ENCODE peak calls at places on chromosomes 5 and 9, in nine cellular contexts. O is CD8-positive, alpha-beta memory T cell; H is activated effector memory CD4-positive, alpha-beta T cell treated with anti-CD3 and anti-CD28 coated beads, Interleukin-2, amount 50 U/mL, for 16 hours; F is GM04504; A is small intestine; Y is stimulated activated CD4-positive, alpha-beta T cell treated with anti-CD3 and anti-CD28 coated beads, Interleukin-1b, Interleukin-23, amount 100 ng/mL, for 24 hours; S is lung microvascular endothelial cell; I is HFFc6; J is head of caudate nucleus. W is an unnamed sample.

GRCh38 chr9:110555971-110556370 is 23.6 kb downstream of the SVEP1 start:
- DNase-seq in O (no peak), H (no peak), F (peak), A (peak), Y (no peak), S (peak), I (peak), J (no peak), W (no peak)

GRCh38 chr9:121706149-121706548 is 54.7 kb downstream of the DAB2IP start:
- DNase-seq in O (no peak), H (no peak), F (no peak), A (no peak), Y (no peak), S (no peak), I (no peak), J (no peak), W (no peak)

GRCh38 chr5:143955140-143955539 is 143.2 kb downstream of the HMHB1 start:
- DNase-seq in O (no peak), H (no peak), F (no peak), A (no peak), Y (no peak), S (no peak), I (no peak), J (no peak), W (no peak)

GRCh38 chr5:181189962-181190710 is 14.9 kb downstream of the TRIM7 start:
- DNase-seq in O (no peak), H (peak), F (no peak), A (peak), Y (no peak), S (peak), I (no peak), J (no peak), W (no peak)

GRCh38 chr9:35908484-35909125 is 685 bp upstream of the SPAAR start:
- DNase-seq in O (no peak), H (no peak), F (no peak), A (peak), Y (no peak), S (no peak), I (no peak), J (no peak), W (no peak)

GRCh38 chr5:141960018-141960417 is 2.0 kb upstream of the PCDH12 start:
- DNase-seq in O (no peak), H (no peak), F (no peak), A (no peak), Y (no peak), S (peak), I (no peak), J (no peak), W (no peak)

GRCh38 chr9:124281934-124282351 is 24.2 kb downstream of the NEK6 start:
- DNase-seq in O (no peak), H (no peak), F (no peak), A (peak), Y (no peak), S (no peak), I (no peak), J (peak), W (no peak)

GRCh38 chr9:95023217-95024003 is 294.1 kb downstream of the FANCC start:
- DNase-seq in O (no peak), H (no peak), F (peak), A (no peak), Y (no peak), S (peak), I (peak), J (no peak), W (no peak)

GRCh38 chr9:93682155-93682968 is 106.0 kb downstream of the PHF2 start:
- DNase-seq in O (peak), H (peak), F (peak), A (peak), Y (peak), S (peak), I (peak), J (peak), W (peak)

GRCh38 chr9:34380034-34380510 is 3.4 kb upstream of the MYORG start:
- DNase-seq in O (no peak), H (no peak), F (no peak), A (peak), Y (no peak), S (no peak), I (no peak), J (no peak), W (no peak)

GRCh38 chr9:122036988-122037387 is 56.1 kb downstream of the TTLL11 start:
- DNase-seq in O (no peak), H (no peak), F (no peak), A (no peak), Y (no peak), S (no peak), I (peak), J (no peak), W (no peak)

GRCh38 chr5:59274130-59274529 is 619.4 kb downstream of the PDE4D start:
- DNase-seq in O (no peak), H (no peak), F (no peak), A (no peak), Y (no peak), S (no peak), I (no peak), J (no peak), W (no peak)

GRCh38 chr5:131854134-131854533 is 57.3 kb upstream of the FNIP1 start:
- DNase-seq in O (no peak), H (no peak), F (no peak), A (peak), Y (no peak), S (no peak), I (no peak), J (no peak), W (no peak)

GRCh38 chr5:64971538-64971937 is 202.8 kb downstream of the CWC27 start:
- DNase-seq in O (no peak), H (no peak), F (no peak), A (no peak), Y (no peak), S (peak), I (peak), J (no peak), W (no peak)

GRCh38 chr5:132363431-132364112 is 5.9 kb upstream of the SLC22A5 start:
- DNase-seq in O (no peak), H (no peak), F (peak), A (peak), Y (no peak), S (peak), I (peak), J (no peak), W (no peak)

GRCh38 chr5:168655316-168655715 is 76.1 kb upstream of the PANK3 start:
- DNase-seq in O (no peak), H (no peak), F (no peak), A (peak), Y (no peak), S (no peak), I (no peak), J (no peak), W (no peak)